ENCODE peak calls at places on chromosomes 12 and 14, in nine cellular contexts. One of them, this sample, is unnamed.
A peak's percentile ranks its signal among the peaks of the same experiment; 100 is the strongest.

GRCh38 chr12:89135976-89136634 is 216.2 kb downstream of the DUSP6 start:
- DNase-seq in heart right ventricle: no peak
- DNase-seq in suprapubic skin: no peak
- DNase-seq in cardiac muscle cell: no peak
- DNase-seq in body of pancreas: no peak
- DNase-seq in A549: peak; percentile 22
- DNase-seq in endothelial cell of umbilical vein: no peak
- DNase-seq in lower lobe of right lung: no peak
- DNase-seq in astrocyte: peak; percentile 60
- DNase-seq in this sample: no peak

GRCh38 chr12:111427417-111428074 is 21.8 kb downstream of the SH2B3 start:
- DNase-seq in astrocyte: no peak
- DNase-seq in body of pancreas: no peak
- DNase-seq in cardiac muscle cell: no peak
- DNase-seq in endothelial cell of umbilical vein: no peak
- DNase-seq in lower lobe of right lung: no peak
- DNase-seq in suprapubic skin: no peak
- DNase-seq in A549: no peak
- DNase-seq in heart right ventricle: no peak
- DNase-seq in this sample: no peak

GRCh38 chr14:74265312-74265965 is 26.2 kb downstream of the VSX2 start:
- DNase-seq in body of pancreas: no peak
- DNase-seq in cardiac muscle cell: no peak
- DNase-seq in suprapubic skin: no peak
- DNase-seq in lower lobe of right lung: no peak
- DNase-seq in astrocyte: no peak
- DNase-seq in endothelial cell of umbilical vein: no peak
- DNase-seq in A549: no peak
- DNase-seq in heart right ventricle: no peak
- DNase-seq in this sample: no peak

GRCh38 chr12:53601296-53601847 is 24.8 kb downstream of the ATF7 start:
- DNase-seq in lower lobe of right lung: no peak
- DNase-seq in heart right ventricle: no peak
- DNase-seq in suprapubic skin: no peak
- DNase-seq in astrocyte: no peak
- DNase-seq in endothelial cell of umbilical vein: no peak
- DNase-seq in A549: no peak
- DNase-seq in body of pancreas: no peak
- DNase-seq in cardiac muscle cell: no peak
- DNase-seq in this sample: no peak

GRCh38 chr12:121223947-121224285 is 14.0 kb downstream of the P2RX4 start:
- DNase-seq in astrocyte: no peak
- DNase-seq in A549: no peak
- DNase-seq in cardiac muscle cell: no peak
- DNase-seq in suprapubic skin: no peak
- DNase-seq in endothelial cell of umbilical vein: no peak
- DNase-seq in body of pancreas: no peak
- DNase-seq in lower lobe of right lung: no peak
- DNase-seq in heart right ventricle: no peak
- DNase-seq in this sample: no peak

GRCh38 chr12:93913845-93914244 is 234.5 kb upstream of the PLXNC1 start:
- DNase-seq in heart right ventricle: no peak
- DNase-seq in astrocyte: peak; percentile 90
- DNase-seq in body of pancreas: no peak
- DNase-seq in lower lobe of right lung: no peak
- DNase-seq in A549: no peak
- DNase-seq in cardiac muscle cell: peak; percentile 81
- DNase-seq in endothelial cell of umbilical vein: no peak
- DNase-seq in suprapubic skin: no peak
- DNase-seq in this sample: no peak

GRCh38 chr14:62914025-62914424 is 131.2 kb downstream of the KCNH5 start:
- DNase-seq in lower lobe of right lung: no peak
- DNase-seq in cardiac muscle cell: no peak
- DNase-seq in heart right ventricle: no peak
- DNase-seq in astrocyte: peak; percentile 60
- DNase-seq in A549: no peak
- DNase-seq in endothelial cell of umbilical vein: no peak
- DNase-seq in body of pancreas: no peak
- DNase-seq in suprapubic skin: no peak
- DNase-seq in this sample: no peak

GRCh38 chr12:95996034-95996658 is at the start of gene HAL:
- DNase-seq in heart right ventricle: no peak
- DNase-seq in endothelial cell of umbilical vein: no peak
- DNase-seq in astrocyte: no peak
- DNase-seq in lower lobe of right lung: peak; percentile 59
- DNase-seq in suprapubic skin: no peak
- DNase-seq in A549: peak; percentile 29
- DNase-seq in body of pancreas: peak; percentile 70
- DNase-seq in cardiac muscle cell: peak; percentile 54
- DNase-seq in this sample: peak; percentile 22

GRCh38 chr12:85468356-85469157 is 188.5 kb downstream of the ALX1 start:
- DNase-seq in A549: peak; percentile 78
- DNase-seq in body of pancreas: peak; percentile 54
- DNase-seq in suprapubic skin: no peak
- DNase-seq in cardiac muscle cell: peak; percentile 76
- DNase-seq in endothelial cell of umbilical vein: peak; percentile 80
- DNase-seq in lower lobe of right lung: peak; percentile 51
- DNase-seq in heart right ventricle: peak; percentile 12
- DNase-seq in astrocyte: peak; percentile 47
- DNase-seq in this sample: no peak

GRCh38 chr12:132784580-132784979 is 22.9 kb upstream of the ANKLE2 start:
- DNase-seq in heart right ventricle: no peak
- DNase-seq in endothelial cell of umbilical vein: no peak
- DNase-seq in cardiac muscle cell: no peak
- DNase-seq in suprapubic skin: no peak
- DNase-seq in lower lobe of right lung: no peak
- DNase-seq in body of pancreas: no peak
- DNase-seq in A549: no peak
- DNase-seq in astrocyte: no peak
- DNase-seq in this sample: no peak

GRCh38 chr14:99907761-99908652 is 114.8 kb downstream of the EML1 start:
- DNase-seq in astrocyte: no peak
- DNase-seq in endothelial cell of umbilical vein: no peak
- DNase-seq in lower lobe of right lung: no peak
- DNase-seq in A549: no peak
- DNase-seq in cardiac muscle cell: no peak
- DNase-seq in heart right ventricle: no peak
- DNase-seq in body of pancreas: no peak
- DNase-seq in suprapubic skin: no peak
- DNase-seq in this sample: no peak

GRCh38 chr12:93714382-93714781 is 37.2 kb downstream of the CRADD start:
- DNase-seq in lower lobe of right lung: no peak
- DNase-seq in heart right ventricle: peak; percentile 17
- DNase-seq in A549: peak; percentile 35
- DNase-seq in suprapubic skin: no peak
- DNase-seq in astrocyte: peak; percentile 3
- DNase-seq in cardiac muscle cell: no peak
- DNase-seq in endothelial cell of umbilical vein: no peak
- DNase-seq in body of pancreas: no peak
- DNase-seq in this sample: no peak

DNA sequence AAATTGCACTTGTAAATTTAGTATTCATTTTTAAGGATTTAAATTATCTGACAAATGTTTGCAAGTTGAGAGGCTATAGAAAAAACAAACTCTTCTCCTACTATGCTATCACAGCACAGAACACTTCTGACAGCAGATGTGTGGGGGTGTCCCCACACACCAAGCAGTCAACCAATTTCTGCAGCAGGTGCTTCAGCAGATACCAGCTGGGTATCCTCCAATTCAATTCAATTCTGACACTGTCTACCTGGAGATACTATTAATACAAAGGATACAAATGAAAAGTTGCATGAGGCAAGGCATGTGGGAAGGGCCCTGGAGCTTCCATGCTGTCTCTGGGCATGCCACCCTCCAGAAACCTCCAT is 35.1 kb downstream of the PCNX1 start:
- DNase-seq in heart right ventricle: no peak
- DNase-seq in suprapubic skin: no peak
- DNase-seq in body of pancreas: no peak
- DNase-seq in A549: no peak
- DNase-seq in endothelial cell of umbilical vein: no peak
- DNase-seq in astrocyte: no peak
- DNase-seq in lower lobe of right lung: no peak
- DNase-seq in cardiac muscle cell: no peak
- DNase-seq in this sample: no peak
- H3K4me3 ChIP-seq in heart right ventricle: no peak overlapping the region
- H3K4me3 ChIP-seq in suprapubic skin: no peak overlapping the region
- H3K4me3 ChIP-seq in body of pancreas: no peak overlapping the region
- H3K4me3 ChIP-seq in A549: no peak overlapping the region
- H3K4me3 ChIP-seq in endothelial cell of umbilical vein: no peak overlapping the region
- H3K4me3 ChIP-seq in astrocyte: no peak overlapping the region
- H3K4me3 ChIP-seq in lower lobe of right lung: no peak overlapping the region
- H3K4me3 ChIP-seq in cardiac muscle cell: no peak overlapping the region
- H3K4me3 ChIP-seq in this sample: no peak overlapping the region

DNA sequence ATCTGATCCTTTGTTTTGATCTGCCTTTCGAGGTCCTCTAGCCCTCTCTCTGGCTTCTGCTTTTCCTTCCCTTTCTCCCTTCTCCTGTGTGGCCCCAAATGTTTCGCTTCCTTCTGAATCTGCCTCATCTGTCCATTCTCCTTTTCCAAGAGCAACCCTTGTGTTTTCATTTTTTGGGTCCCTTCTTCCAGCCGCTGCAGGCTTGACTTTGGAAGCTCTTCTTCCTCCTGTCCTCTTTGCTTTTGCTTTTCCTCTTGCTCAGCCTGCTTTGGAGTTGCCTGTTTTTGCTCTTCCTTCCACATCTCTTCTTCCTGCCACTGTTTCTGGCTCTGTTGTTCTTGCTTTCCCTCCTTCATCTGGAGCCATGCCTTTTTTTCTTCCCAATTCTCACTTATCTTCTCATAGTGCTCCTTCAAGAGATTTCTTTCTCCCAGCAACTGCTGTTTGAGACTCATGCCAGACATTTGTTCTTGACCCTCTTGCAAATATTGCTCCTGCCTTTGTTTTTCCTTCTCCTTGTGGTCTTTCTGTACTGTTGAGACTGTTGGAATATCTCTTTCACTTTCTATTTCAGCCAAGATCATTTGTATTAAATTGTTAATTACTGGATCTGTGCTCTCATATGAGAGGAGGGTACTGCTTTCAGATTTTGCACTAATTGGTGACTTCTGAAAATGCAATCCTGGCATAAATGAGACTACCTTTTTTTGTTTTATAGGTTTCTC is 42.4 kb downstream of the FAM186A start:
- DNase-seq in lower lobe of right lung: no peak
- DNase-seq in body of pancreas: no peak
- DNase-seq in astrocyte: peak; percentile 11
- DNase-seq in endothelial cell of umbilical vein: peak; percentile 47
- DNase-seq in A549: no peak
- DNase-seq in heart right ventricle: no peak
- DNase-seq in suprapubic skin: no peak
- DNase-seq in cardiac muscle cell: peak; percentile 44
- DNase-seq in this sample: no peak
- H3K27ac ChIP-seq in lower lobe of right lung: peak overlapping the region; percentile 39
- H3K27ac ChIP-seq in body of pancreas: no peak overlapping the region
- H3K27ac ChIP-seq in astrocyte: no peak overlapping the region
- H3K27ac ChIP-seq in endothelial cell of umbilical vein: no peak overlapping the region
- H3K27ac ChIP-seq in A549: no peak overlapping the region
- H3K27ac ChIP-seq in heart right ventricle: peak overlapping the region; percentile 77
- H3K27ac ChIP-seq in suprapubic skin: no peak overlapping the region
- H3K27ac ChIP-seq in cardiac muscle cell: no peak overlapping the region
- H3K27ac ChIP-seq in this sample: peak overlapping the region; percentile 64

GRCh38 chr14:50529288-50530179 is 2.8 kb downstream of the MAP4K5 start:
- DNase-seq in body of pancreas: no peak
- DNase-seq in endothelial cell of umbilical vein: peak; percentile 30
- DNase-seq in suprapubic skin: no peak
- DNase-seq in lower lobe of right lung: no peak
- DNase-seq in cardiac muscle cell: no peak
- DNase-seq in astrocyte: peak; percentile 44
- DNase-seq in heart right ventricle: no peak
- DNase-seq in A549: no peak
- DNase-seq in this sample: no peak
- H3K4me1 ChIP-seq in body of pancreas: peaks cover 41% of the 10 kb centered on the region
- H3K4me1 ChIP-seq in endothelial cell of umbilical vein: peaks cover 39% of the 10 kb centered on the region
- H3K4me1 ChIP-seq in suprapubic skin: peaks cover 65% of the 10 kb centered on the region
- H3K4me1 ChIP-seq in lower lobe of right lung: peaks cover 54% of the 10 kb centered on the region
- H3K4me1 ChIP-seq in cardiac muscle cell: peaks cover 19% of the 10 kb centered on the region
- H3K4me1 ChIP-seq in astrocyte: peaks cover 38% of the 10 kb centered on the region
- H3K4me1 ChIP-seq in heart right ventricle: peaks cover 6% of the 10 kb centered on the region
- H3K4me1 ChIP-seq in A549: peaks cover 44% of the 10 kb centered on the region
- H3K4me1 ChIP-seq in this sample: peaks cover 46% of the 10 kb centered on the region

GRCh38 chr12:56153291-56154065 is 1.1 kb downstream of the MYL6B start:
- DNase-seq in endothelial cell of umbilical vein: no peak
- DNase-seq in lower lobe of right lung: no peak
- DNase-seq in A549: no peak
- DNase-seq in body of pancreas: no peak
- DNase-seq in cardiac muscle cell: no peak
- DNase-seq in astrocyte: no peak
- DNase-seq in heart right ventricle: no peak
- DNase-seq in suprapubic skin: no peak
- DNase-seq in this sample: no peak
- H3K4me3 ChIP-seq in endothelial cell of umbilical vein: peak overlapping the region; percentile 78
- H3K4me3 ChIP-seq in lower lobe of right lung: peak overlapping the region; percentile 73
- H3K4me3 ChIP-seq in A549: peak overlapping the region; percentile 53
- H3K4me3 ChIP-seq in body of pancreas: no peak overlapping the region
- H3K4me3 ChIP-seq in cardiac muscle cell: peak overlapping the region; percentile 79
- H3K4me3 ChIP-seq in astrocyte: peak overlapping the region; percentile 87
- H3K4me3 ChIP-seq in heart right ventricle: peak overlapping the region; percentile 75
- H3K4me3 ChIP-seq in suprapubic skin: peak overlapping the region; percentile 62
- H3K4me3 ChIP-seq in this sample: peak overlapping the region; percentile 76

GRCh38 chr12:22518998-22519397 is 25.3 kb downstream of the C2CD5 start:
- DNase-seq in lower lobe of right lung: no peak
- DNase-seq in endothelial cell of umbilical vein: no peak
- DNase-seq in astrocyte: peak; percentile 22
- DNase-seq in heart right ventricle: no peak
- DNase-seq in suprapubic skin: no peak
- DNase-seq in body of pancreas: no peak
- DNase-seq in A549: no peak
- DNase-seq in cardiac muscle cell: peak; percentile 7
- DNase-seq in this sample: no peak

GRCh38 chr12:22518067-22518719 is 26.1 kb downstream of the C2CD5 start:
- DNase-seq in astrocyte: peak; percentile 53
- DNase-seq in endothelial cell of umbilical vein: peak; percentile 86
- DNase-seq in heart right ventricle: peak; percentile 47
- DNase-seq in suprapubic skin: no peak
- DNase-seq in body of pancreas: peak; percentile 83
- DNase-seq in cardiac muscle cell: peak; percentile 71
- DNase-seq in lower lobe of right lung: no peak
- DNase-seq in A549: peak; percentile 32
- DNase-seq in this sample: peak; percentile 23

GRCh38 chr12:22514875-22515274 is 29.5 kb downstream of the C2CD5 start:
- DNase-seq in cardiac muscle cell: no peak
- DNase-seq in suprapubic skin: no peak
- DNase-seq in endothelial cell of umbilical vein: no peak
- DNase-seq in lower lobe of right lung: no peak
- DNase-seq in A549: no peak
- DNase-seq in heart right ventricle: no peak
- DNase-seq in body of pancreas: no peak
- DNase-seq in astrocyte: no peak
- DNase-seq in this sample: no peak
- H3K27ac ChIP-seq in cardiac muscle cell: no peak overlapping the region
- H3K27ac ChIP-seq in suprapubic skin: no peak overlapping the region
- H3K27ac ChIP-seq in endothelial cell of umbilical vein: no peak overlapping the region
- H3K27ac ChIP-seq in lower lobe of right lung: no peak overlapping the region
- H3K27ac ChIP-seq in A549: no peak overlapping the region
- H3K27ac ChIP-seq in heart right ventricle: no peak overlapping the region
- H3K27ac ChIP-seq in body of pancreas: no peak overlapping the region
- H3K27ac ChIP-seq in astrocyte: no peak overlapping the region
- H3K27ac ChIP-seq in this sample: no peak overlapping the region

This sample was measured in left ventricle myocardium inferior.